ENCODE peak calls at places on chromosome 20, in nine cellular contexts. I is left colon, R is activated gamma-delta T cell, N is SK-MEL-5, O is posterior cingulate gyrus, L is mesothelial cell of epicardium, P is A549, X is body of pancreas, B is ureter. M is an unnamed sample.

GRCh38 chr20:45974896-45975565 is 3.0 kb upstream of the ZNF335 start:
- DNase-seq in I (no peak), R (no peak), N (no peak), O (no peak), L (no peak), P (no peak), X (no peak), B (no peak), M (no peak)

GRCh38 chr20:10547276-10548114 is 112.4 kb downstream of the SLX4IP start:
- DNase-seq in I (no peak), R (no peak), N (no peak), O (no peak), L (no peak), P (no peak), X (no peak), B (no peak), M (no peak)

GRCh38 chr20:47814632-47815415 is 29.5 kb upstream of the SULF2 start:
- DNase-seq in I (no peak), R (no peak), N (no peak), O (no peak), L (no peak), P (no peak), X (no peak), B (no peak), M (no peak)

GRCh38 chr20:32282461-32282860 is 5.0 kb downstream of the KIF3B start:
- DNase-seq in I (peak; percentile 19), R (no peak), N (no peak), O (no peak), L (no peak), P (no peak), X (peak; percentile 92), B (no peak), M (no peak)

GRCh38 chr20:17150858-17151257 is 76.0 kb upstream of the PCSK2 start:
- DNase-seq in I (no peak), R (no peak), N (no peak), O (no peak), L (no peak), P (no peak), X (no peak), B (no peak), M (no peak)

GRCh38 chr20:62900692-62901584 is 25.4 kb downstream of the DIDO1 start:
- DNase-seq in I (peak; percentile 55), R (no peak), N (no peak), O (no peak), L (no peak), P (peak; percentile 49), X (peak; percentile 42), B (no peak), M (no peak)

GRCh38 chr20:62025832-62026563 is 39.7 kb downstream of the TAF4 start:
- DNase-seq in I (no peak), R (no peak), N (no peak), O (no peak), L (no peak), P (no peak), X (peak; percentile 58), B (no peak), M (no peak)

GRCh38 chr20:23086931-23087411 is 847 bp upstream of the CD93 start:
- DNase-seq in I (no peak), R (no peak), N (no peak), O (no peak), L (no peak), P (no peak), X (no peak), B (no peak), M (no peak)

GRCh38 chr20:11711214-11711613 is 206.5 kb upstream of the BTBD3 start:
- DNase-seq in I (no peak), R (no peak), N (no peak), O (no peak), L (no peak), P (no peak), X (no peak), B (no peak), M (no peak)

GRCh38 chr20:51802170-51802745 is at the start of gene SALL4:
- DNase-seq in I (no peak), R (no peak), N (no peak), O (no peak), L (no peak), P (no peak), X (peak; percentile 57), B (no peak), M (no peak)

GRCh38 chr20:39342463-39342862 is 380.3 kb downstream of the DHX35 start:
- DNase-seq in I (no peak), R (no peak), N (no peak), O (no peak), L (no peak), P (no peak), X (no peak), B (no peak), M (no peak)

GRCh38 chr20:63118786-63119450 is 97.0 kb downstream of the YTHDF1 start:
- DNase-seq in I (no peak), R (no peak), N (no peak), O (no peak), L (no peak), P (no peak), X (no peak), B (no peak), M (no peak)

M was measured in right atrium auricular region.